ENCODE peak calls at places on chromosomes 11 and 22, in seven cellular contexts. F is HCT116, I is K562, V is H1, B is HepG2, Y is SK-N-SH, A is GM12878. C is an unnamed sample.

GRCh38 chr22:50613291-50613981 is 12.8 kb downstream of the MAPK8IP2 start:
- DNase-seq in F (peak; percentile 68), I (peak; percentile 63), V (no peak), B (peak; percentile 71), Y (peak; percentile 39), A (no peak), C (peak; percentile 80)

GRCh38 chr11:119237515-119237914 is 31.4 kb downstream of the CBL start:
- DNase-seq in F (no peak), I (no peak), V (no peak), B (no peak), Y (no peak), A (no peak), C (no peak)

GRCh38 chr11:76158394-76159302 is 47.7 kb downstream of the WNT11 start:
- DNase-seq in F (no peak), I (no peak), V (no peak), B (no peak), Y (no peak), A (no peak), C (no peak)

GRCh38 chr11:126225266-126225665 is 13.7 kb downstream of the FAM118B start:
- DNase-seq in F (no peak), I (no peak), V (no peak), B (no peak), Y (no peak), A (no peak), C (no peak)

GRCh38 chr11:29120329-29120695 is 896.5 kb downstream of the KCNA4 start:
- DNase-seq in F (no peak), I (no peak), V (no peak), B (no peak), Y (no peak), A (no peak), C (no peak)

GRCh38 chr11:995058-995751 is 41.3 kb downstream of the MUC6 start:
- DNase-seq in F (no peak), I (no peak), V (no peak), B (no peak), Y (peak; percentile 61), A (no peak), C (no peak)

GRCh38 chr11:35246725-35247124 is 107.8 kb downstream of the CD44 start:
- DNase-seq in F (no peak), I (no peak), V (no peak), B (no peak), Y (no peak), A (no peak), C (no peak)

GRCh38 chr22:35212020-35212419 is 45.3 kb upstream of the HMGXB4 start:
- DNase-seq in F (no peak), I (peak; percentile 42), V (no peak), B (no peak), Y (no peak), A (no peak), C (no peak)

GRCh38 chr11:64120951-64121569 is 44.9 kb downstream of the MACROD1 start:
- DNase-seq in F (no peak), I (no peak), V (no peak), B (no peak), Y (no peak), A (no peak), C (no peak)

GRCh38 chr11:95588821-95589220 is 200.8 kb downstream of the FAM76B start:
- DNase-seq in F (no peak), I (no peak), V (no peak), B (no peak), Y (no peak), A (no peak), C (no peak)

GRCh38 chr11:8015753-8016239 is 28.7 kb downstream of the EIF3F start:
- DNase-seq in F (no peak), I (no peak), V (no peak), B (no peak), Y (no peak), A (no peak), C (no peak)

GRCh38 chr11:121416909-121417567 is 35.1 kb upstream of the SORL1 start:
- DNase-seq in F (no peak), I (no peak), V (no peak), B (no peak), Y (no peak), A (peak; percentile 92), C (peak; percentile 86)

GRCh38 chr11:1082346-1082727 is 7.7 kb downstream of the MUC2 start:
- DNase-seq in F (no peak), I (no peak), V (no peak), B (no peak), Y (no peak), A (no peak), C (no peak)

GRCh38 chr22:32341122-32341740 is 16.4 kb upstream of the RFPL3 start:
- DNase-seq in F (no peak), I (no peak), V (no peak), B (no peak), Y (no peak), A (no peak), C (no peak)

GRCh38 chr11:19237813-19238212 is 2.9 kb downstream of the E2F8 start:
- DNase-seq in F (no peak), I (no peak), V (no peak), B (peak; percentile 66), Y (no peak), A (no peak), C (no peak)

GRCh38 chr11:7967097-7967496 is 1.9 kb upstream of the NLRP10 start:
- DNase-seq in F (no peak), I (no peak), V (no peak), B (no peak), Y (no peak), A (no peak), C (no peak)

GRCh38 chr11:119728226-119728626 is 774 bp downstream of the NECTIN1 start:
- DNase-seq in F (no peak), I (no peak), V (no peak), B (no peak), Y (no peak), A (no peak), C (peak; percentile 88)

GRCh38 chr11:61972112-61972795 is 4.8 kb upstream of the FTH1 start:
- DNase-seq in F (no peak), I (no peak), V (no peak), B (no peak), Y (no peak), A (no peak), C (no peak)

GRCh38 chr22:46287873-46288751 is 8.6 kb upstream of the GTSE1 start:
- DNase-seq in F (no peak), I (no peak), V (no peak), B (no peak), Y (no peak), A (peak; percentile 38), C (no peak)

GRCh38 chr11:70326365-70326803 is 55.9 kb downstream of the PPFIA1 start:
- DNase-seq in F (no peak), I (no peak), V (no peak), B (no peak), Y (no peak), A (no peak), C (no peak)

GRCh38 chr11:79083346-79083745 is 357.5 kb downstream of the TENM4 start:
- DNase-seq in F (no peak), I (no peak), V (no peak), B (no peak), Y (no peak), A (no peak), C (no peak)

GRCh38 chr11:79082920-79083319 is 357.9 kb downstream of the TENM4 start:
- DNase-seq in F (no peak), I (no peak), V (no peak), B (no peak), Y (no peak), A (no peak), C (no peak)

GRCh38 chr11:79082280-79082679 is 358.6 kb downstream of the TENM4 start:
- DNase-seq in F (no peak), I (no peak), V (no peak), B (no peak), Y (no peak), A (no peak), C (no peak)

GRCh38 chr11:79080506-79080905 is 360.3 kb downstream of the TENM4 start:
- DNase-seq in F (no peak), I (no peak), V (no peak), B (no peak), Y (no peak), A (no peak), C (no peak)

DNA sequence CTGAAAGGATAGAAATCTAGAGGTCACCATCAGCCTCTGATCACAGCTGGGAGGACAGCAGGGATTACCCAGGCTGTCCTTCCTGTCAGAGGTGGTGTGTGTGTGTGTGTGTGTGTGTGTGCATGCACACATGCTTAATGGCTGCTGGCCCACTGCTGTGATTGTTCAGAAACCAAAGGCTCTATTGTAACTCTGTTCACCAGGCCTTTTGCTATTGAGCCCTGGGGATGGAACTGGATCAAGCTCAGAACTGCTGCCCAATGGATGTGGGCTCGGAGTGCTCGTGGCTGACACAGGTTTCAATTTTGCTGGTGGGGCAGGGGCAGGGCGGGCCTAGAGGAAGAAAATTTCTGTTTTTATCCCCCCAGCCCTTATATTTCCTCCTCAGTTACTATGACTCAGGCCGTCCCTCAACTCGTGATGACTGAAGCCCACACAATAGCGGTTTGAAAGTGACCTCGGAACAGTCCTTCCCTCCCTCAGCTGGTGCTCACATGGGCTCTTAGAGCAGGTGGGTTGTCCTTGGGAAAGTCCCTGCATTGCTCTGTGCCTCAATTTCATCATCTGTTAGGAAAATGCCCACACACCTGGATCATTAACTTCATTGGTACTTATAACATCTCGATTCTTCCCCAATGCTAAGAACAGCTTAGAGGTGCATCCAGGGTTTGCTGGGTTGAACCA is 359.2 kb downstream of the TENM4 start:
- DNase-seq in F (no peak), I (no peak), V (no peak), B (no peak), Y (no peak), A (no peak), C (no peak)
- TF ChIP-seq JUND in F (no peak), I (no peak), V (no peak), B (no peak), Y (no peak), A (no peak), C (no peak)

DNA sequence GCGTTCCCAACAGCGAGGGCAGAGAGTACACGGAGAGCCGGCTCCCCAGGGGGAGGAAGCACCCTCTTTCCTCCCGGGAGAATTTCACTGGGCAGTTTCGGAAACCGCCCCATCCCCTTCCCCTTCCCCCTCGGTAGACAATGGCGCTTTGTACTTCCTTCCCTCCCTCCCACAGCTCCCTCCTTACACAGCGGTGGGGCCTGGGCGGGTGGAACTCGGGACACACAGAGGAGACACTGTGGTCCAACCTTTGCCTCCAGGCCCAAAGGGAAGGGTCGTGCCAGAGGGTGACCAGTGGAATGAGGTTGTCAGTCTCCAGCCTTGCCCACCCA is 4.3 kb downstream of the SMTN start:
- DNase-seq in F (no peak), I (no peak), V (no peak), B (no peak), Y (no peak), A (no peak), C (no peak)
- TF ChIP-seq JUND in F (no peak), I (no peak), V (no peak), B (no peak), Y (no peak), A (no peak), C (no peak)

DNA sequence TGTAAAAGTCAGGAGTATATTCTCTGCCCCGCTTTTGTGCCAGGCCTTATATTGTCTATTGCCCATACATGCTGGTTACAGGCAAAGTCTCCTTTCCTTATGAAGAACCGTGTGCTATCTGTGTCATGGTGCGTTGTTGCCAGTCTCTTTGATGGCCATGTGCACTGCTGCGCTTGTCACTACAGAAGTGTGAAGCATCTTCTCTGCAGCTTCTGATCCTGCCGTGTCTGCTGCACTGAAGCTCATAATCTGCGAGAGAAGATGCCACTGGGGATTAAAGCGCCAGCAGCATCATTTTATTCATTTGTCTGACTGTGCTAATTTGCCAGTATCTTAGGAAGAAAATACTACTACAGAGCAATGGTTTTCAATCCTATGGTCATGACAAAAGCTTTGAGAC is 330.0 kb downstream of the FAT3 start:
- DNase-seq in F (no peak), I (no peak), V (no peak), B (no peak), Y (no peak), A (no peak), C (no peak)
- TF ChIP-seq JUND in F (no peak), I (no peak), V (no peak), B (no peak), Y (no peak), A (no peak), C (no peak)

GRCh38 chr11:2194877-2195755 is 23.5 kb upstream of the TH start:
- DNase-seq in F (no peak), I (peak; percentile 79), V (no peak), B (peak; percentile 25), Y (peak; percentile 86), A (no peak), C (peak; percentile 26)
- TF ChIP-seq JUND in F (no peak), I (no peak), V (no peak), B (no peak), Y (no peak), A (no peak), C (no peak)

C was measured in T47D.